ENCODE peak calls at places on chromosomes 11 and 22, in nine cellular contexts. I, F, O, X, Y, N, S, K and Z are unnamed samples.

GRCh38 chr11:1873048-1873812 is 18.5 kb downstream of the PRR33 start:
- DNase-seq in I (no peak), F (peak; percentile 68), O (no peak), X (no peak), Y (peak; percentile 41), N (peak; percentile 68), S (peak; percentile 66), K (peak; percentile 24), Z (peak; percentile 65)

GRCh38 chr11:134727636-134728035 is 315.6 kb upstream of the B3GAT1 start:
- DNase-seq in I (no peak), F (no peak), O (no peak), X (no peak), Y (no peak), N (no peak), S (peak; percentile 58), K (no peak), Z (no peak)

GRCh38 chr11:113960702-113961330 is 14.1 kb upstream of the HTR3A start:
- DNase-seq in I (no peak), F (no peak), O (peak; percentile 65), X (no peak), Y (no peak), N (no peak), S (no peak), K (no peak), Z (no peak)

GRCh38 chr11:100637706-100638105 is 49.4 kb upstream of the ARHGAP42 start:
- DNase-seq in I (no peak), F (no peak), O (no peak), X (no peak), Y (no peak), N (no peak), S (no peak), K (no peak), Z (no peak)

GRCh38 chr22:20554824-20555223 is 47.4 kb downstream of the MED15 start:
- DNase-seq in I (no peak), F (no peak), O (no peak), X (no peak), Y (no peak), N (no peak), S (peak; percentile 66), K (no peak), Z (no peak)

GRCh38 chr11:64298966-64299846 is 952 bp upstream of the CATSPERZ start:
- DNase-seq in I (no peak), F (peak; percentile 43), O (no peak), X (no peak), Y (no peak), N (peak; percentile 79), S (peak; percentile 84), K (no peak), Z (no peak)

GRCh38 chr11:62373464-62374110 is 36.3 kb downstream of the ASRGL1 start:
- DNase-seq in I (no peak), F (no peak), O (no peak), X (no peak), Y (no peak), N (no peak), S (no peak), K (no peak), Z (no peak)

GRCh38 chr11:128884703-128885338 is 6.3 kb upstream of the KCNJ5 start:
- DNase-seq in I (no peak), F (peak; percentile 43), O (peak; percentile 78), X (no peak), Y (peak; percentile 66), N (no peak), S (no peak), K (peak; percentile 69), Z (no peak)

GRCh38 chr22:33450756-33451155 is 392.6 kb upstream of the SYN3 start:
- DNase-seq in I (no peak), F (no peak), O (no peak), X (no peak), Y (no peak), N (no peak), S (no peak), K (no peak), Z (no peak)

GRCh38 chr11:30564994-30565393 is 21.2 kb downstream of the MPPED2 start:
- DNase-seq in I (no peak), F (no peak), O (no peak), X (no peak), Y (no peak), N (no peak), S (no peak), K (no peak), Z (no peak)

GRCh38 chr22:42791721-42792452 is 65.2 kb downstream of the ARFGAP3 start:
- DNase-seq in I (no peak), F (no peak), O (no peak), X (no peak), Y (no peak), N (peak; percentile 79), S (no peak), K (no peak), Z (no peak)

GRCh38 chr11:100442017-100442416 is 245.1 kb upstream of the ARHGAP42 start:
- DNase-seq in I (no peak), F (no peak), O (peak; percentile 22), X (no peak), Y (no peak), N (no peak), S (no peak), K (no peak), Z (no peak)

GRCh38 chr11:68402355-68403031 is 58.1 kb upstream of the PPP6R3 start:
- DNase-seq in I (no peak), F (no peak), O (no peak), X (no peak), Y (no peak), N (no peak), S (no peak), K (no peak), Z (no peak)

GRCh38 chr22:27480487-27480886 is 321.1 kb downstream of the MN1 start:
- DNase-seq in I (no peak), F (no peak), O (no peak), X (no peak), Y (no peak), N (no peak), S (no peak), K (no peak), Z (no peak)

GRCh38 chr11:62555464-62556092 is 9.0 kb upstream of the AHNAK start:
- DNase-seq in I (no peak), F (no peak), O (peak; percentile 94), X (no peak), Y (no peak), N (peak; percentile 63), S (no peak), K (peak; percentile 30), Z (no peak)

GRCh38 chr11:75778962-75779361 is 10.4 kb downstream of the DGAT2 start:
- DNase-seq in I (no peak), F (no peak), O (no peak), X (no peak), Y (no peak), N (no peak), S (peak; percentile 64), K (no peak), Z (no peak)

GRCh38 chr11:12841946-12842630 is 167.0 kb upstream of the RASSF10 start:
- DNase-seq in I (no peak), F (peak; percentile 58), O (peak; percentile 22), X (no peak), Y (peak; percentile 61), N (no peak), S (no peak), K (peak; percentile 84), Z (peak; percentile 19)

GRCh38 chr11:75272391-75272790 is 31.8 kb downstream of the TPBGL start:
- DNase-seq in I (no peak), F (peak; percentile 8), O (no peak), X (no peak), Y (no peak), N (peak; percentile 8), S (peak; percentile 61), K (no peak), Z (no peak)

DNA sequence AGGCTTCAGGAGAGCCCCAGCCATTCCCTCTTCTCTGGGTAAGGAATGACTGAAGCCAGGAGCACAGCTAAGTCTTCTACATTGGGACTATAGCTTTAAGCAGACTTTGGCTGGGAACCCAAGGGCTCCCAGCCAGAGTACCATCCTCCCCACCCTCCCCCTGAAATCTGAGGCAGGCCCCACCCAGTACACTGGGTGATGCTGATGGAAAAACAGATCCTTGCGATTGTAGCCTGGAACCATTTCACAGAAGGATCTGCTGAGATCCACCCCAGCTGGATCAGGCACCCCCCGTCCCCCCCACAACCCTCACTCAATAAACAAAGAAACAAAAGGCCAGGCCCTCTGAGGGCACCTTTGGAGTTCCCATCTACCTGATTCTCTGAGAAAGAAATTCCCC is 39.8 kb downstream of the IL18BP start:
- DNase-seq in I (no peak), F (peak; percentile 83), O (no peak), X (no peak), Y (no peak), N (peak; percentile 73), S (no peak), K (peak; percentile 72), Z (no peak)
- TF ChIP-seq POLR2A in I (no peak), F (peak; percentile 53), O (no peak), X (no peak), Y (no peak), N (no peak), S (no peak), K (no peak), Z (no peak)

GRCh38 chr11:833114-833791 is 501 bp downstream of the CD151 start:
- DNase-seq in I (no peak), F (no peak), O (peak; percentile 72), X (no peak), Y (peak; percentile 55), N (peak; percentile 80), S (peak; percentile 89), K (no peak), Z (no peak)
- TF ChIP-seq POLR2A in I (no peak), F (peak; percentile 48), O (no peak), X (no peak), Y (peak; percentile 5), N (no peak), S (no peak), K (peak; percentile 73), Z (peak; percentile 20)

GRCh38 chr22:38218661-38219331 is 17.0 kb downstream of the MAFF start:
- DNase-seq in I (peak; percentile 76), F (peak; percentile 85), O (no peak), X (no peak), Y (peak; percentile 87), N (peak; percentile 80), S (no peak), K (peak; percentile 97), Z (peak; percentile 75)
- TF ChIP-seq POLR2A in I (peak; percentile 86), F (peak; percentile 44), O (no peak), X (no peak), Y (no peak), N (no peak), S (no peak), K (peak; percentile 71), Z (no peak)

GRCh38 chr11:112616292-112617088 is 344.7 kb upstream of the NCAM1 start:
- DNase-seq in I (no peak), F (no peak), O (no peak), X (no peak), Y (no peak), N (no peak), S (no peak), K (no peak), Z (no peak)

GRCh38 chr11:112615238-112615637 is 346.0 kb upstream of the NCAM1 start:
- DNase-seq in I (no peak), F (no peak), O (no peak), X (no peak), Y (no peak), N (no peak), S (no peak), K (no peak), Z (no peak)

GRCh38 chr11:112619106-112619505 is 342.1 kb upstream of the NCAM1 start:
- DNase-seq in I (no peak), F (no peak), O (no peak), X (no peak), Y (no peak), N (no peak), S (no peak), K (no peak), Z (no peak)

GRCh38 chr11:112617977-112618829 is 343.0 kb upstream of the NCAM1 start:
- DNase-seq in I (no peak), F (no peak), O (no peak), X (no peak), Y (no peak), N (no peak), S (no peak), K (no peak), Z (no peak)

GRCh38 chr11:112617089-112617407 is 344.2 kb upstream of the NCAM1 start:
- DNase-seq in I (no peak), F (no peak), O (no peak), X (no peak), Y (no peak), N (no peak), S (no peak), K (no peak), Z (no peak)
- TF ChIP-seq POLR2A in I (no peak), F (no peak), O (no peak), X (no peak), Y (no peak), N (no peak), S (no peak), K (no peak), Z (no peak)